ENCODE peak calls at places on chromosome 11, in nine cellular contexts. One of them, this sample, is unnamed.

GRCh38 chr11:17722000-17722643 is 2.8 kb downstream of the MYOD1 start:
- DNase-seq in left cardiac atrium: no peak
- DNase-seq in activated CD4-positive, alpha-beta T cell treated with anti-CD3 and anti-CD28 coated beads for 4 hours: no peak
- DNase-seq in frontal cortex: no peak
- DNase-seq in activated CD8-positive, alpha-beta memory T cell treated with anti-CD3 and anti-CD28 coated beads, Interleukin-2, amount 10 ng/mL, durations not matched to agents 7 days and 5 days: no peak
- DNase-seq in body of pancreas: no peak
- DNase-seq in A172: no peak
- DNase-seq in T47D: peak
- DNase-seq in head of caudate nucleus: no peak
- DNase-seq in this sample: no peak

GRCh38 chr11:12235945-12236743 is 125.8 kb downstream of the MICAL2 start:
- DNase-seq in left cardiac atrium: no peak
- DNase-seq in activated CD4-positive, alpha-beta T cell treated with anti-CD3 and anti-CD28 coated beads for 4 hours: peak
- DNase-seq in frontal cortex: peak
- DNase-seq in activated CD8-positive, alpha-beta memory T cell treated with anti-CD3 and anti-CD28 coated beads, Interleukin-2, amount 10 ng/mL, durations not matched to agents 7 days and 5 days: peak
- DNase-seq in body of pancreas: no peak
- DNase-seq in A172: peak
- DNase-seq in T47D: no peak
- DNase-seq in head of caudate nucleus: peak
- DNase-seq in this sample: peak

GRCh38 chr11:70710192-70710965 is 312.1 kb downstream of the CTTN start:
- DNase-seq in left cardiac atrium: no peak
- DNase-seq in activated CD4-positive, alpha-beta T cell treated with anti-CD3 and anti-CD28 coated beads for 4 hours: no peak
- DNase-seq in frontal cortex: no peak
- DNase-seq in activated CD8-positive, alpha-beta memory T cell treated with anti-CD3 and anti-CD28 coated beads, Interleukin-2, amount 10 ng/mL, durations not matched to agents 7 days and 5 days: no peak
- DNase-seq in body of pancreas: no peak
- DNase-seq in A172: no peak
- DNase-seq in T47D: no peak
- DNase-seq in head of caudate nucleus: no peak
- DNase-seq in this sample: no peak

GRCh38 chr11:57047610-57048009 is 58.9 kb downstream of the OR5AK2 start:
- DNase-seq in left cardiac atrium: no peak
- DNase-seq in activated CD4-positive, alpha-beta T cell treated with anti-CD3 and anti-CD28 coated beads for 4 hours: no peak
- DNase-seq in frontal cortex: no peak
- DNase-seq in activated CD8-positive, alpha-beta memory T cell treated with anti-CD3 and anti-CD28 coated beads, Interleukin-2, amount 10 ng/mL, durations not matched to agents 7 days and 5 days: no peak
- DNase-seq in body of pancreas: no peak
- DNase-seq in A172: no peak
- DNase-seq in T47D: no peak
- DNase-seq in head of caudate nucleus: no peak
- DNase-seq in this sample: no peak

GRCh38 chr11:8283510-8284272 is 20.0 kb upstream of the LMO1 start:
- DNase-seq in left cardiac atrium: no peak
- DNase-seq in activated CD4-positive, alpha-beta T cell treated with anti-CD3 and anti-CD28 coated beads for 4 hours: no peak
- DNase-seq in frontal cortex: no peak
- DNase-seq in activated CD8-positive, alpha-beta memory T cell treated with anti-CD3 and anti-CD28 coated beads, Interleukin-2, amount 10 ng/mL, durations not matched to agents 7 days and 5 days: peak
- DNase-seq in body of pancreas: peak
- DNase-seq in A172: peak
- DNase-seq in T47D: no peak
- DNase-seq in head of caudate nucleus: peak
- DNase-seq in this sample: no peak

GRCh38 chr11:73186294-73186850 is 31.7 kb upstream of the P2RY2 start:
- DNase-seq in left cardiac atrium: no peak
- DNase-seq in activated CD4-positive, alpha-beta T cell treated with anti-CD3 and anti-CD28 coated beads for 4 hours: no peak
- DNase-seq in frontal cortex: no peak
- DNase-seq in activated CD8-positive, alpha-beta memory T cell treated with anti-CD3 and anti-CD28 coated beads, Interleukin-2, amount 10 ng/mL, durations not matched to agents 7 days and 5 days: no peak
- DNase-seq in body of pancreas: no peak
- DNase-seq in A172: no peak
- DNase-seq in T47D: no peak
- DNase-seq in head of caudate nucleus: no peak
- DNase-seq in this sample: peak

GRCh38 chr11:92276773-92277172 is 52.2 kb downstream of the FAT3 start:
- DNase-seq in left cardiac atrium: no peak
- DNase-seq in activated CD4-positive, alpha-beta T cell treated with anti-CD3 and anti-CD28 coated beads for 4 hours: no peak
- DNase-seq in frontal cortex: no peak
- DNase-seq in activated CD8-positive, alpha-beta memory T cell treated with anti-CD3 and anti-CD28 coated beads, Interleukin-2, amount 10 ng/mL, durations not matched to agents 7 days and 5 days: no peak
- DNase-seq in body of pancreas: no peak
- DNase-seq in A172: no peak
- DNase-seq in T47D: no peak
- DNase-seq in head of caudate nucleus: no peak
- DNase-seq in this sample: no peak

GRCh38 chr11:18065572-18065971 is 19.5 kb upstream of the TPH1 start:
- DNase-seq in left cardiac atrium: no peak
- DNase-seq in activated CD4-positive, alpha-beta T cell treated with anti-CD3 and anti-CD28 coated beads for 4 hours: no peak
- DNase-seq in frontal cortex: no peak
- DNase-seq in activated CD8-positive, alpha-beta memory T cell treated with anti-CD3 and anti-CD28 coated beads, Interleukin-2, amount 10 ng/mL, durations not matched to agents 7 days and 5 days: no peak
- DNase-seq in body of pancreas: peak
- DNase-seq in A172: no peak
- DNase-seq in T47D: no peak
- DNase-seq in head of caudate nucleus: no peak
- DNase-seq in this sample: peak

GRCh38 chr11:27471588-27472397 is 797 bp downstream of the LGR4 start:
- DNase-seq in left cardiac atrium: peak
- DNase-seq in activated CD4-positive, alpha-beta T cell treated with anti-CD3 and anti-CD28 coated beads for 4 hours: no peak
- DNase-seq in frontal cortex: peak
- DNase-seq in activated CD8-positive, alpha-beta memory T cell treated with anti-CD3 and anti-CD28 coated beads, Interleukin-2, amount 10 ng/mL, durations not matched to agents 7 days and 5 days: no peak
- DNase-seq in body of pancreas: peak
- DNase-seq in A172: no peak
- DNase-seq in T47D: no peak
- DNase-seq in head of caudate nucleus: peak
- DNase-seq in this sample: peak